ENCODE peak calls at places on chromosomes 4 and X, in ten cellular contexts. One of them, this sample, is unnamed.

GRCh38 chrX:39767446-39767845 is 330.3 kb downstream of the BCOR start:
- DNase-seq in astrocyte of the spinal cord: peak; percentile 17
- DNase-seq in keratinocyte: no peak
- DNase-seq in pancreas: no peak
- DNase-seq in RWPE2: no peak
- DNase-seq in neural progenitor cell: no peak
- DNase-seq in aorta: no peak
- DNase-seq in AG10803: peak; percentile 24
- DNase-seq in OCI-LY7: no peak
- DNase-seq in endodermal cell: no peak
- DNase-seq in this sample: peak; percentile 52

GRCh38 chrX:25976683-25977310 is 161.3 kb upstream of the MAGEB18 start:
- DNase-seq in astrocyte of the spinal cord: no peak
- DNase-seq in keratinocyte: no peak
- DNase-seq in pancreas: no peak
- DNase-seq in RWPE2: no peak
- DNase-seq in neural progenitor cell: peak; percentile 62
- DNase-seq in aorta: no peak
- DNase-seq in AG10803: no peak
- DNase-seq in OCI-LY7: no peak
- DNase-seq in endodermal cell: peak; percentile 66
- DNase-seq in this sample: no peak

GRCh38 chrX:39611468-39611867 is 486.3 kb downstream of the BCOR start:
- DNase-seq in astrocyte of the spinal cord: no peak
- DNase-seq in keratinocyte: no peak
- DNase-seq in pancreas: no peak
- DNase-seq in RWPE2: no peak
- DNase-seq in neural progenitor cell: no peak
- DNase-seq in aorta: no peak
- DNase-seq in AG10803: no peak
- DNase-seq in OCI-LY7: no peak
- DNase-seq in endodermal cell: no peak
- DNase-seq in this sample: no peak

GRCh38 chrX:3066555-3066954 is 25.3 kb downstream of the ARSF start:
- DNase-seq in astrocyte of the spinal cord: no peak
- DNase-seq in keratinocyte: no peak
- DNase-seq in pancreas: no peak
- DNase-seq in RWPE2: no peak
- DNase-seq in neural progenitor cell: peak; percentile 7
- DNase-seq in aorta: no peak
- DNase-seq in AG10803: peak; percentile 2
- DNase-seq in OCI-LY7: no peak
- DNase-seq in endodermal cell: no peak
- DNase-seq in this sample: peak; percentile 0

GRCh38 chr4:119738901-119739300 is 110.3 kb upstream of the PDE5A start:
- DNase-seq in astrocyte of the spinal cord: no peak
- DNase-seq in keratinocyte: no peak
- DNase-seq in pancreas: no peak
- DNase-seq in RWPE2: no peak
- DNase-seq in neural progenitor cell: no peak
- DNase-seq in aorta: no peak
- DNase-seq in AG10803: no peak
- DNase-seq in OCI-LY7: no peak
- DNase-seq in endodermal cell: no peak
- DNase-seq in this sample: no peak

GRCh38 chr4:113976937-113977855 is 2.3 kb downstream of the ARSJ start:
- DNase-seq in astrocyte of the spinal cord: peak; percentile 51
- DNase-seq in keratinocyte: no peak
- DNase-seq in pancreas: no peak
- DNase-seq in RWPE2: no peak
- DNase-seq in neural progenitor cell: no peak
- DNase-seq in aorta: no peak
- DNase-seq in AG10803: no peak
- DNase-seq in OCI-LY7: no peak
- DNase-seq in endodermal cell: no peak
- DNase-seq in this sample: peak; percentile 56

GRCh38 chr4:19429684-19430083 is 822.0 kb upstream of the SLIT2 start:
- DNase-seq in astrocyte of the spinal cord: no peak
- DNase-seq in keratinocyte: no peak
- DNase-seq in pancreas: no peak
- DNase-seq in RWPE2: no peak
- DNase-seq in neural progenitor cell: peak; percentile 82
- DNase-seq in aorta: no peak
- DNase-seq in AG10803: no peak
- DNase-seq in OCI-LY7: no peak
- DNase-seq in endodermal cell: peak; percentile 81
- DNase-seq in this sample: no peak

GRCh38 chrX:10450959-10451355 is 169.4 kb downstream of the MID1 start:
- DNase-seq in astrocyte of the spinal cord: no peak
- DNase-seq in keratinocyte: no peak
- DNase-seq in pancreas: no peak
- DNase-seq in RWPE2: no peak
- DNase-seq in neural progenitor cell: no peak
- DNase-seq in aorta: no peak
- DNase-seq in AG10803: no peak
- DNase-seq in OCI-LY7: no peak
- DNase-seq in endodermal cell: no peak
- DNase-seq in this sample: no peak

GRCh38 chr4:26803462-26803861 is 57.2 kb upstream of the STIM2 start:
- DNase-seq in astrocyte of the spinal cord: no peak
- DNase-seq in keratinocyte: no peak
- DNase-seq in pancreas: no peak
- DNase-seq in RWPE2: no peak
- DNase-seq in neural progenitor cell: peak; percentile 81
- DNase-seq in aorta: no peak
- DNase-seq in AG10803: peak; percentile 25
- DNase-seq in OCI-LY7: no peak
- DNase-seq in endodermal cell: no peak
- DNase-seq in this sample: no peak

GRCh38 chr4:107801766-107802211 is 22.9 kb upstream of the SGMS2 start:
- DNase-seq in astrocyte of the spinal cord: peak; percentile 79
- DNase-seq in keratinocyte: peak; percentile 66
- DNase-seq in pancreas: no peak
- DNase-seq in RWPE2: no peak
- DNase-seq in neural progenitor cell: no peak
- DNase-seq in aorta: no peak
- DNase-seq in AG10803: peak; percentile 6
- DNase-seq in OCI-LY7: no peak
- DNase-seq in endodermal cell: no peak
- DNase-seq in this sample: no peak

GRCh38 chrX:46865281-46865680 is 28.4 kb downstream of the RP2 start:
- DNase-seq in astrocyte of the spinal cord: peak; percentile 56
- DNase-seq in keratinocyte: no peak
- DNase-seq in pancreas: no peak
- DNase-seq in RWPE2: no peak
- DNase-seq in neural progenitor cell: no peak
- DNase-seq in aorta: no peak
- DNase-seq in AG10803: peak; percentile 40
- DNase-seq in OCI-LY7: no peak
- DNase-seq in endodermal cell: no peak
- DNase-seq in this sample: peak; percentile 56

GRCh38 chr4:31275906-31276305 is 555.7 kb downstream of the PCDH7 start:
- DNase-seq in astrocyte of the spinal cord: no peak
- DNase-seq in keratinocyte: no peak
- DNase-seq in pancreas: no peak
- DNase-seq in RWPE2: no peak
- DNase-seq in neural progenitor cell: no peak
- DNase-seq in aorta: no peak
- DNase-seq in AG10803: no peak
- DNase-seq in OCI-LY7: no peak
- DNase-seq in endodermal cell: no peak
- DNase-seq in this sample: no peak

GRCh38 chrX:154374361-154375155 is at the start of gene FLNA:
- DNase-seq in astrocyte of the spinal cord: no peak
- DNase-seq in keratinocyte: no peak
- DNase-seq in pancreas: peak; percentile 76
- DNase-seq in RWPE2: no peak
- DNase-seq in neural progenitor cell: peak; percentile 73
- DNase-seq in aorta: peak; percentile 79
- DNase-seq in AG10803: peak; percentile 22
- DNase-seq in OCI-LY7: no peak
- DNase-seq in endodermal cell: peak; percentile 83
- DNase-seq in this sample: no peak

GRCh38 chrX:154373340-154374306 is 811 bp downstream of the FLNA start:
- DNase-seq in astrocyte of the spinal cord: peak; percentile 79
- DNase-seq in keratinocyte: peak; percentile 45
- DNase-seq in pancreas: peak; percentile 75
- DNase-seq in RWPE2: peak; percentile 84
- DNase-seq in neural progenitor cell: peak; percentile 65
- DNase-seq in aorta: peak; percentile 80
- DNase-seq in AG10803: peak; percentile 84
- DNase-seq in OCI-LY7: no peak
- DNase-seq in endodermal cell: peak; percentile 92
- DNase-seq in this sample: peak; percentile 80

GRCh38 chrX:154376768-154377167 is 2.3 kb upstream of the EMD start:
- DNase-seq in astrocyte of the spinal cord: no peak
- DNase-seq in keratinocyte: no peak
- DNase-seq in pancreas: no peak
- DNase-seq in RWPE2: no peak
- DNase-seq in neural progenitor cell: no peak
- DNase-seq in aorta: no peak
- DNase-seq in AG10803: peak; percentile 26
- DNase-seq in OCI-LY7: no peak
- DNase-seq in endodermal cell: no peak
- DNase-seq in this sample: peak; percentile 16

GRCh38 chrX:154372612-154373022 is 1.8 kb downstream of the FLNA start:
- DNase-seq in astrocyte of the spinal cord: peak; percentile 37
- DNase-seq in keratinocyte: no peak
- DNase-seq in pancreas: no peak
- DNase-seq in RWPE2: no peak
- DNase-seq in neural progenitor cell: no peak
- DNase-seq in aorta: no peak
- DNase-seq in AG10803: peak; percentile 54
- DNase-seq in OCI-LY7: no peak
- DNase-seq in endodermal cell: no peak
- DNase-seq in this sample: no peak

DNA sequence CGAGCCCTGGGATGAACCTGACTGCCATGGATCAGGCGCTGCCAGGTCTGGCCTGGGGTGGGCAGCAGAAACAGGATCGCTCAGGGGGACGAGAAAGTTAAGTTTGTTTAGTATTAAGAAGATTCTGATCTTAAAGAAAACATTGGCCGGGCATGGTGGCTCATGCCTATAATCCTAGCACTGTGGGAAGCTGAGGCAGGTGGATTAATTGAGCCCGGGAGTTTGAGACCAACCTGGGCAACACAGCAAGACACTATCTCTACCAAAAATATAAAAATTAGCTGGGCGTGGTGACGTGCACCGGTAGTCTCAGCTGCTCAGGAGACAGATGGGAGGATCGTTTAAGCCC is 696 bp upstream of the FLNA start:
- DNase-seq in astrocyte of the spinal cord: no peak
- DNase-seq in keratinocyte: no peak
- DNase-seq in pancreas: no peak
- DNase-seq in RWPE2: no peak
- DNase-seq in neural progenitor cell: no peak
- DNase-seq in aorta: no peak
- DNase-seq in AG10803: no peak
- DNase-seq in OCI-LY7: no peak
- DNase-seq in endodermal cell: no peak
- DNase-seq in this sample: no peak
- H3K4me3 ChIP-seq in astrocyte of the spinal cord: peak overlapping the region; percentile 32
- H3K4me3 ChIP-seq in keratinocyte: no peak overlapping the region
- H3K4me3 ChIP-seq in pancreas: peak overlapping the region; percentile 24
- H3K4me3 ChIP-seq in RWPE2: peak overlapping the region; percentile 45
- H3K4me3 ChIP-seq in neural progenitor cell: no peak overlapping the region
- H3K4me3 ChIP-seq in aorta: no peak overlapping the region
- H3K4me3 ChIP-seq in AG10803: peak overlapping the region; percentile 56
- H3K4me3 ChIP-seq in OCI-LY7: no peak overlapping the region
- H3K4me3 ChIP-seq in endodermal cell: peak overlapping the region; percentile 10
- H3K4me3 ChIP-seq in this sample: no peak overlapping the region

GRCh38 chr4:6778435-6778834 is 4.1 kb upstream of the KIAA0232 start:
- DNase-seq in astrocyte of the spinal cord: no peak
- DNase-seq in keratinocyte: no peak
- DNase-seq in pancreas: no peak
- DNase-seq in RWPE2: no peak
- DNase-seq in neural progenitor cell: no peak
- DNase-seq in aorta: no peak
- DNase-seq in AG10803: no peak
- DNase-seq in OCI-LY7: no peak
- DNase-seq in endodermal cell: no peak
- DNase-seq in this sample: no peak
- H3K4me3 ChIP-seq in astrocyte of the spinal cord: no peak overlapping the region
- H3K4me3 ChIP-seq in keratinocyte: no peak overlapping the region
- H3K4me3 ChIP-seq in pancreas: no peak overlapping the region
- H3K4me3 ChIP-seq in RWPE2: no peak overlapping the region
- H3K4me3 ChIP-seq in neural progenitor cell: no peak overlapping the region
- H3K4me3 ChIP-seq in aorta: no peak overlapping the region
- H3K4me3 ChIP-seq in AG10803: no peak overlapping the region
- H3K4me3 ChIP-seq in OCI-LY7: no peak overlapping the region
- H3K4me3 ChIP-seq in endodermal cell: no peak overlapping the region
- H3K4me3 ChIP-seq in this sample: no peak overlapping the region

GRCh38 chr4:83112239-83112638 is 2.3 kb downstream of the PLAC8 start:
- DNase-seq in astrocyte of the spinal cord: no peak
- DNase-seq in keratinocyte: no peak
- DNase-seq in pancreas: no peak
- DNase-seq in RWPE2: no peak
- DNase-seq in neural progenitor cell: no peak
- DNase-seq in aorta: no peak
- DNase-seq in AG10803: no peak
- DNase-seq in OCI-LY7: peak; percentile 88
- DNase-seq in endodermal cell: no peak
- DNase-seq in this sample: no peak
- H3K4me3 ChIP-seq in astrocyte of the spinal cord: no peak overlapping the region
- H3K4me3 ChIP-seq in keratinocyte: no peak overlapping the region
- H3K4me3 ChIP-seq in pancreas: no peak overlapping the region
- H3K4me3 ChIP-seq in RWPE2: no peak overlapping the region
- H3K4me3 ChIP-seq in neural progenitor cell: no peak overlapping the region
- H3K4me3 ChIP-seq in aorta: no peak overlapping the region
- H3K4me3 ChIP-seq in AG10803: no peak overlapping the region
- H3K4me3 ChIP-seq in OCI-LY7: no peak overlapping the region
- H3K4me3 ChIP-seq in endodermal cell: no peak overlapping the region
- H3K4me3 ChIP-seq in this sample: no peak overlapping the region

GRCh38 chr4:177574446-177574845 is 132.2 kb upstream of the AGA start:
- DNase-seq in astrocyte of the spinal cord: peak; percentile 22
- DNase-seq in keratinocyte: peak; percentile 7
- DNase-seq in pancreas: no peak
- DNase-seq in RWPE2: no peak
- DNase-seq in neural progenitor cell: no peak
- DNase-seq in aorta: no peak
- DNase-seq in AG10803: no peak
- DNase-seq in OCI-LY7: no peak
- DNase-seq in endodermal cell: no peak
- DNase-seq in this sample: peak; percentile 21

GRCh38 chr4:177583000-177583399 is 140.8 kb upstream of the AGA start:
- DNase-seq in astrocyte of the spinal cord: no peak
- DNase-seq in keratinocyte: no peak
- DNase-seq in pancreas: no peak
- DNase-seq in RWPE2: no peak
- DNase-seq in neural progenitor cell: no peak
- DNase-seq in aorta: no peak
- DNase-seq in AG10803: no peak
- DNase-seq in OCI-LY7: no peak
- DNase-seq in endodermal cell: no peak
- DNase-seq in this sample: peak; percentile 27

GRCh38 chr4:177579649-177580048 is 137.4 kb upstream of the AGA start:
- DNase-seq in astrocyte of the spinal cord: no peak
- DNase-seq in keratinocyte: no peak
- DNase-seq in pancreas: no peak
- DNase-seq in RWPE2: no peak
- DNase-seq in neural progenitor cell: no peak
- DNase-seq in aorta: no peak
- DNase-seq in AG10803: no peak
- DNase-seq in OCI-LY7: no peak
- DNase-seq in endodermal cell: no peak
- DNase-seq in this sample: no peak
- H3K4me3 ChIP-seq in astrocyte of the spinal cord: no peak overlapping the region
- H3K4me3 ChIP-seq in keratinocyte: no peak overlapping the region
- H3K4me3 ChIP-seq in pancreas: no peak overlapping the region
- H3K4me3 ChIP-seq in RWPE2: no peak overlapping the region
- H3K4me3 ChIP-seq in neural progenitor cell: no peak overlapping the region
- H3K4me3 ChIP-seq in aorta: no peak overlapping the region
- H3K4me3 ChIP-seq in AG10803: no peak overlapping the region
- H3K4me3 ChIP-seq in OCI-LY7: no peak overlapping the region
- H3K4me3 ChIP-seq in endodermal cell: no peak overlapping the region
- H3K4me3 ChIP-seq in this sample: no peak overlapping the region